ENCODE peak calls at places on chromosomes 12 and 14, in six cellular contexts. One of them, this sample, is unnamed.

GRCh38 chr12:93363854-93364297 is 13.8 kb upstream of the NUDT4 start:
- DNase-seq in GM12892: no peak
- DNase-seq in HCT116: no peak
- DNase-seq in testis: no peak
- DNase-seq in GM12891: no peak
- DNase-seq in spleen: no peak
- DNase-seq in this sample: no peak

GRCh38 chr12:120939954-120940353 is 35.8 kb upstream of the SPPL3 start:
- DNase-seq in GM12892: no peak
- DNase-seq in HCT116: no peak
- DNase-seq in testis: no peak
- DNase-seq in GM12891: no peak
- DNase-seq in spleen: no peak
- DNase-seq in this sample: no peak

GRCh38 chr14:104221636-104222375 is 83.4 kb downstream of the KIF26A start:
- DNase-seq in GM12892: no peak
- DNase-seq in HCT116: no peak
- DNase-seq in testis: no peak
- DNase-seq in GM12891: no peak
- DNase-seq in spleen: peak
- DNase-seq in this sample: no peak

GRCh38 chr14:69712637-69713088 is 54.3 kb upstream of the SRSF5 start:
- DNase-seq in GM12892: no peak
- DNase-seq in HCT116: no peak
- DNase-seq in testis: peak
- DNase-seq in GM12891: no peak
- DNase-seq in spleen: peak
- DNase-seq in this sample: no peak

GRCh38 chr12:51675062-51675803 is 84.2 kb downstream of the SCN8A start:
- DNase-seq in GM12892: no peak
- DNase-seq in HCT116: no peak
- DNase-seq in testis: no peak
- DNase-seq in GM12891: no peak
- DNase-seq in spleen: no peak
- DNase-seq in this sample: no peak

GRCh38 chr12:80469681-80470080 is 25.6 kb downstream of the PTPRQ start:
- DNase-seq in GM12892: no peak
- DNase-seq in HCT116: no peak
- DNase-seq in testis: no peak
- DNase-seq in GM12891: no peak
- DNase-seq in spleen: no peak
- DNase-seq in this sample: no peak

GRCh38 chr12:10227648-10228047 is 15.0 kb downstream of the GABARAPL1 start:
- DNase-seq in GM12892: no peak
- DNase-seq in HCT116: no peak
- DNase-seq in testis: no peak
- DNase-seq in GM12891: no peak
- DNase-seq in spleen: no peak
- DNase-seq in this sample: no peak

GRCh38 chr14:21268612-21269251 is 510 bp downstream of the HNRNPC start:
- DNase-seq in GM12892: no peak
- DNase-seq in HCT116: peak
- DNase-seq in testis: peak
- DNase-seq in GM12891: no peak
- DNase-seq in spleen: no peak
- DNase-seq in this sample: peak

GRCh38 chr12:75452675-75453330 is 27.8 kb upstream of the GLIPR1 start:
- DNase-seq in GM12892: no peak
- DNase-seq in HCT116: no peak
- DNase-seq in testis: no peak
- DNase-seq in GM12891: no peak
- DNase-seq in spleen: no peak
- DNase-seq in this sample: no peak

GRCh38 chr12:128381961-128382360 is 115.0 kb downstream of the TMEM132C start:
- DNase-seq in GM12892: no peak
- DNase-seq in HCT116: no peak
- DNase-seq in testis: no peak
- DNase-seq in GM12891: no peak
- DNase-seq in spleen: no peak
- DNase-seq in this sample: no peak

GRCh38 chr12:115294443-115295133 is 610.6 kb upstream of the TBX3 start:
- DNase-seq in GM12892: no peak
- DNase-seq in HCT116: no peak
- DNase-seq in testis: no peak
- DNase-seq in GM12891: no peak
- DNase-seq in spleen: no peak
- DNase-seq in this sample: no peak

GRCh38 chr12:108318472-108319275 is 20.4 kb downstream of the CMKLR1 start:
- DNase-seq in GM12892: no peak
- DNase-seq in HCT116: no peak
- DNase-seq in testis: no peak
- DNase-seq in GM12891: no peak
- DNase-seq in spleen: no peak
- DNase-seq in this sample: no peak

GRCh38 chr14:102957222-102957621 is 34.8 kb downstream of the AMN start:
- DNase-seq in GM12892: no peak
- DNase-seq in HCT116: no peak
- DNase-seq in testis: no peak
- DNase-seq in GM12891: no peak
- DNase-seq in spleen: no peak
- DNase-seq in this sample: no peak

GRCh38 chr14:78356406-78356805 is 186.2 kb downstream of the NRXN3 start:
- DNase-seq in GM12892: no peak
- DNase-seq in HCT116: no peak
- DNase-seq in testis: no peak
- DNase-seq in GM12891: no peak
- DNase-seq in spleen: no peak
- DNase-seq in this sample: no peak

GRCh38 chr12:14111230-14111865 is 129.9 kb upstream of the GRIN2B start:
- DNase-seq in GM12892: peak
- DNase-seq in HCT116: peak
- DNase-seq in testis: no peak
- DNase-seq in GM12891: peak
- DNase-seq in spleen: no peak
- DNase-seq in this sample: no peak

GRCh38 chr12:116000252-116000651 is 277.2 kb downstream of the MED13L start:
- DNase-seq in GM12892: no peak
- DNase-seq in HCT116: no peak
- DNase-seq in testis: no peak
- DNase-seq in GM12891: no peak
- DNase-seq in spleen: no peak
- DNase-seq in this sample: no peak

GRCh38 chr14:44505588-44505987 is 1.5 kb downstream of the FSCB start:
- DNase-seq in GM12892: no peak
- DNase-seq in HCT116: no peak
- DNase-seq in testis: no peak
- DNase-seq in GM12891: no peak
- DNase-seq in spleen: no peak
- DNase-seq in this sample: peak

GRCh38 chr14:28375295-28375694 is 391.3 kb upstream of the FOXG1 start:
- DNase-seq in GM12892: no peak
- DNase-seq in HCT116: no peak
- DNase-seq in testis: peak
- DNase-seq in GM12891: no peak
- DNase-seq in spleen: no peak
- DNase-seq in this sample: no peak

GRCh38 chr14:21868442-21869046 is 194.9 kb upstream of the OR4E1 start:
- DNase-seq in GM12892: no peak
- DNase-seq in HCT116: peak
- DNase-seq in testis: peak
- DNase-seq in GM12891: peak
- DNase-seq in spleen: no peak
- DNase-seq in this sample: peak

DNA sequence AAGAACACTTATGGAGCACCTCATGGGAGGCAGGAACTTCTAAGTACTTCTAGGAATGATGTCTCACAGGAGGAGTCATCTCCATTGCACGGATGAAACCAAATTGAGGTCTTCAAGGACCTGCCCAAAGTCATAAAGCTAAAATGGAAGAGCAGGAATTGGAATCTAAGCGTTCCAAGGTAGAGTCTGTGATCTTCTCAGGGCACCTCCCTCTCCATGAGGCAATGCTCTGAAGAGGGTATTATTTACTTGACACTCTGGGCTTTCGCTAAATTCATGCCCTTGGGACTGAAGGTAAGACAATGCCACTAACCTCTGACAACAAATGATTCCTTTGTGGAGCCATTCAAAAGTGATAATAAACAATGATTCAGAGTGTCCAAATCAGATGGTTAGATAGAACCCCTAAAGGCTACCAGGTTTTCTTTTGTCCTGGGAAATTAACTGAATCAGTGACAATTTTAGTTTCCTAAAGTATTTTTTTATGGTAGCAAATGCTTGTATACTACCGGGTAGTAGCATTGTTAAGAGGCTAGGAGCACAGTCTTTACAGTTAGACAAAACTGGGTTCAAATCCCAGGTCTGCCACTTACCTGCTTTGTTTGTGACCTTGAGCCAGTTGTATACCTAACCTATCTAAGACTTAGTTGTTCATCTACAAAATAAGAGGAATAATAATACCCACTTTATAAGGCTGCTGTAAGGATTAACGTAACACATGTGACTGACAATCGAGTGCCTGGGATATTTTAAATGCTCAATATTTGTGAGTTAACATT is 12.3 kb downstream of the HMGA2 start:
- DNase-seq in GM12892: no peak
- DNase-seq in HCT116: peak
- DNase-seq in testis: no peak
- DNase-seq in GM12891: no peak
- DNase-seq in spleen: no peak
- DNase-seq in this sample: no peak
- TF ChIP-seq POLR2A in GM12892: no peak
- TF ChIP-seq POLR2A in HCT116: no peak
- TF ChIP-seq POLR2A in testis: no peak
- TF ChIP-seq POLR2A in GM12891: no peak
- TF ChIP-seq POLR2A in spleen: no peak
- TF ChIP-seq POLR2A in this sample: no peak

GRCh38 chr12:43832506-43833168 is 3.2 kb upstream of the TMEM117 start:
- DNase-seq in GM12892: no peak
- DNase-seq in HCT116: no peak
- DNase-seq in testis: no peak
- DNase-seq in GM12891: no peak
- DNase-seq in spleen: no peak
- DNase-seq in this sample: no peak

GRCh38 chr12:43836455-43836989 is 641 bp downstream of the TMEM117 start:
- DNase-seq in GM12892: no peak
- DNase-seq in HCT116: no peak
- DNase-seq in testis: no peak
- DNase-seq in GM12891: no peak
- DNase-seq in spleen: no peak
- DNase-seq in this sample: peak

GRCh38 chr12:43835264-43835655 is 621 bp upstream of the TMEM117 start:
- DNase-seq in GM12892: no peak
- DNase-seq in HCT116: no peak
- DNase-seq in testis: peak
- DNase-seq in GM12891: no peak
- DNase-seq in spleen: no peak
- DNase-seq in this sample: no peak

GRCh38 chr12:43840338-43840737 is 4.5 kb downstream of the TMEM117 start:
- DNase-seq in GM12892: no peak
- DNase-seq in HCT116: no peak
- DNase-seq in testis: no peak
- DNase-seq in GM12891: no peak
- DNase-seq in spleen: no peak
- DNase-seq in this sample: no peak

GRCh38 chr12:43835656-43836454 is at the start of gene TMEM117:
- DNase-seq in GM12892: peak
- DNase-seq in HCT116: no peak
- DNase-seq in testis: peak
- DNase-seq in GM12891: peak
- DNase-seq in spleen: peak
- DNase-seq in this sample: peak
- TF ChIP-seq POLR2A in GM12892: peak
- TF ChIP-seq POLR2A in HCT116: no peak
- TF ChIP-seq POLR2A in testis: no peak
- TF ChIP-seq POLR2A in GM12891: peak
- TF ChIP-seq POLR2A in spleen: no peak
- TF ChIP-seq POLR2A in this sample: peak

GRCh38 chr14:70827366-70828151 is 18.2 kb upstream of the MAP3K9 start:
- DNase-seq in GM12892: no peak
- DNase-seq in HCT116: no peak
- DNase-seq in testis: no peak
- DNase-seq in GM12891: no peak
- DNase-seq in spleen: no peak
- DNase-seq in this sample: no peak

GRCh38 chr14:70823281-70823680 is 14.0 kb upstream of the MAP3K9 start:
- DNase-seq in GM12892: no peak
- DNase-seq in HCT116: no peak
- DNase-seq in testis: no peak
- DNase-seq in GM12891: no peak
- DNase-seq in spleen: no peak
- DNase-seq in this sample: no peak

GRCh38 chr14:70821581-70821915 is 12.2 kb upstream of the MAP3K9 start:
- DNase-seq in GM12892: no peak
- DNase-seq in HCT116: no peak
- DNase-seq in testis: no peak
- DNase-seq in GM12891: no peak
- DNase-seq in spleen: no peak
- DNase-seq in this sample: no peak

GRCh38 chr14:70822706-70823185 is 13.4 kb upstream of the MAP3K9 start:
- DNase-seq in GM12892: no peak
- DNase-seq in HCT116: no peak
- DNase-seq in testis: peak
- DNase-seq in GM12891: no peak
- DNase-seq in spleen: peak
- DNase-seq in this sample: no peak

DNA sequence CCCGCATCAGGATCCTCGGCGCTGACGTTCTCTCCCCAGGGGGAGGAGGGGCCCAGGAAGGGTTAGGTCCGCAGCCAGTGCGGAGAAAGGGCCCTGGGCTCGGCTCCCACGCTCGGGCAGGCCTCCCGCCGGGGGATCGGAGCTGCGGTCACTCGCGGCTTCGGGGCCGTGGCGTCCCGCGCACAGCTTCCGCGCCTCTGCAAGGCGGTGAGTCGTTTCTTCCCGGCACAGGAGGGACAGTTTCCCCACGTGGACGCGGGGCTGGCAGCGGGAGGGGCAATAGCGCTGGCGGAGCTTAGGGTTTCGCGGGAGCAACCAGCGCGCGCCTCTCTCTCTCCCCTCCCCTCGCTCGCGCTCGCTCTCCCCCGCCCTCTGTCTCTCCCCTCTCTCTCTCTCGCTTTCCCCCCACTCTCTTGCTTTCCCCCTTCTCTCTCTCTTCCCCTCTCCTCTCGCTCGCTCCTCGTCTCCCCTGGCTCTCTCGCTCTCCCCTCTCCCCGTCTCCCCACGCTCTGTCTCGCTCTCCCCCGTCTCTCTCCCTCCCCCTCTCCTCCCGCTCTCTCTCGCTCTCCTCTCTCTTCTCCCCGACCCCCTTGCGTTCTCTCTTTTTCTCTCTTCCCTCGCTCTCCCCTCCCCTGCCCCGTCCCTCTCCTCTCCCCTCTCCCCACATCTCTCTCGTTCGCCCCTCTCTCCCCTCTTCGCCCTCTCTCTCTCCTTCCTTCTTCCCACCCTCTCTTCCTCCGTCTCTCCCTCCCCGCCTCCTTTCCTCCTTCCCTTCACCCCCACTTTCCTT is 12.8 kb upstream of the MAP3K9 start:
- DNase-seq in GM12892: peak
- DNase-seq in HCT116: no peak
- DNase-seq in testis: peak
- DNase-seq in GM12891: peak
- DNase-seq in spleen: peak
- DNase-seq in this sample: no peak
- TF ChIP-seq POLR2A in GM12892: no peak
- TF ChIP-seq POLR2A in HCT116: no peak
- TF ChIP-seq POLR2A in testis: no peak
- TF ChIP-seq POLR2A in GM12891: no peak
- TF ChIP-seq POLR2A in spleen: no peak
- TF ChIP-seq POLR2A in this sample: no peak

GRCh38 chr14:23366163-23366921 is 1.4 kb upstream of the EFS start:
- DNase-seq in GM12892: no peak
- DNase-seq in HCT116: no peak
- DNase-seq in testis: peak
- DNase-seq in GM12891: no peak
- DNase-seq in spleen: peak
- DNase-seq in this sample: no peak
- TF ChIP-seq POLR2A in GM12892: no peak
- TF ChIP-seq POLR2A in HCT116: no peak
- TF ChIP-seq POLR2A in testis: no peak
- TF ChIP-seq POLR2A in GM12891: no peak
- TF ChIP-seq POLR2A in spleen: no peak
- TF ChIP-seq POLR2A in this sample: no peak